ENCODE peak calls at places on chromosomes 2 and 18, in nine cellular contexts. P is cardiac fibroblast, S is neuronal stem cell, O is mammary epithelial cell, L is K562, C is astrocyte of the cerebellum, Z is MM.1S, D is IMR-90, N is fibroblast of the aortic adventitia. H is an unnamed sample.

GRCh38 chr2:19900536-19901200 is 1.1 kb downstream of the TTC32 start:
- DNase-seq in Z (peak; percentile 50), P (peak; percentile 44), S (no peak), O (peak; percentile 39), N (peak; percentile 44), C (no peak), L (no peak), D (no peak), H (no peak)

GRCh38 chr2:128528133-128528532 is 209.5 kb upstream of the HS6ST1 start:
- DNase-seq in O (no peak), S (no peak), N (no peak), Z (no peak), P (no peak), L (no peak), D (no peak), C (no peak), H (no peak)

GRCh38 chr18:13616041-13616440 is 110.3 kb downstream of the FAM210A start:
- DNase-seq in S (no peak), N (no peak), C (no peak), D (no peak), Z (no peak), O (no peak), P (no peak), L (no peak), H (no peak)

GRCh38 chr18:36284671-36285295 is 12.7 kb upstream of the FHOD3 start:
- DNase-seq in Z (peak; percentile 64), S (peak; percentile 73), P (peak; percentile 84), D (peak; percentile 74), O (peak; percentile 56), C (peak; percentile 66), L (peak; percentile 51), N (peak; percentile 84), H (no peak)

GRCh38 chr18:69723434-69723833 is 224.2 kb downstream of the CD226 start:
- DNase-seq in C (no peak), D (no peak), L (no peak), N (no peak), S (no peak), Z (no peak), O (no peak), P (no peak), H (no peak)

GRCh38 chr2:37020212-37020886 is 54.0 kb upstream of the STRN start:
- DNase-seq in N (peak; percentile 94), Z (no peak), D (peak; percentile 94), P (peak; percentile 82), C (peak; percentile 59), S (no peak), O (no peak), L (no peak), H (peak; percentile 22)

GRCh38 chr2:132733119-132733518 is 63.1 kb upstream of the LYPD1 start:
- DNase-seq in S (no peak), Z (no peak), D (peak; percentile 21), L (no peak), P (no peak), O (no peak), C (no peak), N (no peak), H (no peak)

GRCh38 chr2:73823916-73824523 is 4.7 kb upstream of the STAMBP start:
- DNase-seq in D (peak; percentile 91), O (peak; percentile 57), N (peak; percentile 95), P (peak; percentile 92), S (peak; percentile 47), L (peak; percentile 54), Z (peak; percentile 70), C (peak; percentile 84), H (peak; percentile 69)

GRCh38 chr2:241110607-241111442 is 8.7 kb upstream of the MTERF4 start:
- DNase-seq in P (no peak), C (no peak), S (no peak), D (no peak), O (no peak), Z (no peak), L (no peak), N (no peak), H (no peak)

GRCh38 chr2:38702413-38702812 is 36.5 kb downstream of the GALM start:
- DNase-seq in P (peak; percentile 81), D (peak; percentile 95), Z (no peak), L (no peak), S (no peak), C (peak; percentile 68), O (peak; percentile 42), N (peak; percentile 86), H (peak; percentile 59)

GRCh38 chr2:235766206-235766794 is 272.5 kb downstream of the AGAP1 start:
- DNase-seq in Z (peak; percentile 53), N (peak; percentile 83), C (peak; percentile 79), O (peak; percentile 60), S (peak; percentile 79), P (peak; percentile 89), L (peak; percentile 46), D (peak; percentile 74), H (no peak)

GRCh38 chr2:206693399-206694137 is 24.6 kb downstream of the DYTN start:
- DNase-seq in C (peak; percentile 68), S (peak; percentile 73), O (peak; percentile 55), Z (peak; percentile 70), N (peak; percentile 83), D (peak; percentile 69), P (peak; percentile 84), L (peak; percentile 25), H (peak; percentile 8)

GRCh38 chr2:190986221-190986953 is 27.6 kb downstream of the STAT1 start:
- DNase-seq in L (peak; percentile 17), N (no peak), O (no peak), D (no peak), S (no peak), C (no peak), P (no peak), Z (no peak), H (no peak)

GRCh38 chr18:34709631-34710429 is at the start of gene DTNA:
- DNase-seq in L (no peak), Z (no peak), C (peak; percentile 84), D (peak; percentile 96), O (peak; percentile 81), S (peak; percentile 63), N (peak; percentile 94), P (peak; percentile 98), H (peak; percentile 96)
- H3K4me3 ChIP-seq in L (no peak within 1 kb of the TSS), Z (no peak within 1 kb of the TSS), C (peak within 1 kb of the TSS; percentile 45), D (peak within 1 kb of the TSS; percentile 37), O (no peak within 1 kb of the TSS), S (peak within 1 kb of the TSS; percentile 73), N (peak within 1 kb of the TSS; percentile 54), P (peak within 1 kb of the TSS; percentile 48), H (peak within 1 kb of the TSS; percentile 57)

DNA sequence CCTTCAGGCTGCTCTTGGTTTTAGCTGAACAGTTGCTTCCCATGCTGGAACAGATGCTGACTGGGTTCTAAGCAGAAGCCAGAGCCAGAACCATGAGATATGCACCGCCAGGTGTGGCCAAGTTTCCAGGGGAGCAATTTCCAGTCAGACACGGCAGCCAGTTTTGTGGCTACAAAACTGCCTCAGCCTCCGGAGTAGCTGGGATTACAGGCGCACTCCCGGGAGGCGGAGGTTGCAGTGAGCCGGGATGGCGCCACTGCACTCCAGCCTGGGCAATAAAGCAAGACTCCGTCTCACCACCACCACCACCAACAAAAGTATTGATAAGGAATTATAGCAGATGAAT is 1.3 kb upstream of the FAM161A start:
- DNase-seq in N (no peak), P (no peak), Z (peak; percentile 14), O (peak; percentile 55), S (no peak), C (peak; percentile 9), D (no peak), L (no peak), H (no peak)
- H3K4me3 ChIP-seq in N (peak overlapping the region; percentile 98), P (peak overlapping the region; percentile 94), Z (peak overlapping the region; percentile 85), O (peak overlapping the region; percentile 82), S (peak overlapping the region; percentile 85), C (peak overlapping the region; percentile 82), D (peak overlapping the region; percentile 93), L (no peak overlapping the region), H (peak overlapping the region; percentile 89)

GRCh38 chr2:66875941-66876462 is 441.1 kb downstream of the MEIS1 start:
- DNase-seq in O (no peak), N (no peak), Z (no peak), D (peak; percentile 58), C (no peak), L (no peak), S (no peak), P (no peak), H (no peak)
- H3K4me3 ChIP-seq in O (no peak overlapping the region), N (no peak overlapping the region), Z (no peak overlapping the region), D (no peak overlapping the region), C (no peak overlapping the region), L (no peak overlapping the region), S (no peak overlapping the region), P (no peak overlapping the region), H (no peak overlapping the region)

GRCh38 chr2:57726294-57726693 is 320.3 kb upstream of the VRK2 start:
- DNase-seq in O (no peak), P (no peak), L (no peak), C (no peak), N (no peak), Z (no peak), S (no peak), D (no peak), H (no peak)

DNA sequence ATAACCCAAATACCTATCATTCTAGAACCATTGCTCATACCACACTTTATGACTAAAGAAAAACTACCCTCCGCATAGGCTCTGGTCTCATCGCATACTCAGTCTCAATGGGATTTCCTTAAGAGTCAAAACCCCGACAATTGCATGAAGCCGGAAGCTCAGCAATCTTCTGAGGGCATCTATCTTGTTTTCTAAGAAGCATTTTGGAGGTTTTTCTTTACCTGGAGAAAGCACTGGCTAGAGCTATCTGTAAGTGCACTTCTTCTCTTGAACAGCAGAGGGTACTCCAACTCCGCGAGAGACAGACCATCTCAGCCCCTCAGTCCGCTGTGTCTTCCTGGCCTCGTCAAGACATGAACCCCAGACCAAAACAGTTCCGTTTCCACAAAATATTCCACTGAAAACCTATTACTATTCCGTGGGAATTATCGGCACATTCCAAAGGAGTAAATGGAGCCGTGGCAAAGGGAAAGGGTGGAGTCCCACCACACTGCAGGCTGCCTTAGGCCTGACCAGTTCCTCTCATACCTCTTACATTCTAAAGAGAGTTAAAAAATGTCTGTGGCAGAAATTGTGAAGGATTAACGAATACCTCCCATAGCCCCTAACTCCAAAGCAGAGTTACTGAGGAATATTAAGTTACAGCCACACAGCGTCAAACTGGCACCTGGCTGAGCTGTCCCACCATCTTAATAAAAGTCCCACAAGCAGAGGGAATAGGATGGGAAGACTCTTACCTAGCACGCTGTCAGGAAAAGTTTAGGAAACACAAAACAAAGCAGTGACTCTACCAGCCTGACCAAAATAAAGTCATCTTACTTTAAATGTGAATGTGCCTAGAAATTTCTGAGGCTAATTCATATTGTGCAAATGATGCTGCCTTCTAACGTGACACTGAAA is 325.6 kb upstream of the VRK2 start:
- DNase-seq in D (peak; percentile 52), C (peak; percentile 64), P (peak; percentile 82), Z (peak; percentile 58), N (peak; percentile 70), O (peak; percentile 42), S (peak; percentile 69), L (peak; percentile 45), H (peak; percentile 37)
- H3K4me3 ChIP-seq in D (no peak overlapping the region), C (no peak overlapping the region), P (peak overlapping the region; percentile 3), Z (peak overlapping the region; percentile 45), N (peak overlapping the region; percentile 36), O (no peak overlapping the region), S (no peak overlapping the region), L (no peak overlapping the region), H (peak overlapping the region; percentile 25)

DNA sequence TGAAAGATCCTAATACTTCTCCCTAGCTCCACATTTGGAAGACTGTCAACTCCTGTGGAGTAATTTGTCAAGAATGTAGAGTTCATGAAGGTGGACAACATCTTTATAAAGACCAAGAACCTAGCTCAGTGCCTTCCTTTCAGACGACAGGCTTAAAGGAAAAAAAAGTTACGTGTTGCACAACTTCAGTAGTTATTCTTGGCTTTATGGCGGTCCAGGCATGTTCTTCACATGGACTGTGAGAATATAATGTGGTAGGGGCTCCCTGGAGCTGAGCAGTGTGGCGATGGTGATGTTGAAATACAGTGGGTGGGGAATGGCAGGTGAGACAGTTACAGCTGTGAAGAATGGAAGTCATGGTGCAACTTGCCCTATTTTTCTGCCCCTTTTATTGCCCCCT is 3.9 kb downstream of the TAF1B start:
- DNase-seq in L (no peak), O (peak; percentile 17), D (peak; percentile 41), P (peak; percentile 28), S (no peak), C (peak; percentile 13), Z (no peak), N (peak; percentile 64), H (peak; percentile 56)
- H3K4me3 ChIP-seq in L (no peak overlapping the region), O (no peak overlapping the region), D (no peak overlapping the region), P (no peak overlapping the region), S (no peak overlapping the region), C (no peak overlapping the region), Z (no peak overlapping the region), N (no peak overlapping the region), H (no peak overlapping the region)

H was measured in skeletal muscle cell.